ENCODE peak calls at places on chromosomes 13 and 19, in nine cellular contexts. One of them, this sample, is unnamed.

GRCh38 chr13:22927008-22927393 is 253.8 kb upstream of the SGCG start:
- DNase-seq in activated T-cell treated with anti-CD3 and anti-CD28 coated beads for 1 hour: no peak
- DNase-seq in nephron progenitor cell: no peak
- DNase-seq in activated CD4-positive, alpha-beta T cell treated with anti-CD3 and anti-CD28 coated beads for 24 hours: no peak
- DNase-seq in heart right ventricle: no peak
- DNase-seq in sciatic nerve: no peak
- DNase-seq in K562: no peak
- DNase-seq in bronchial epithelial cell: no peak
- DNase-seq in HEK293T: no peak
- DNase-seq in this sample: no peak

GRCh38 chr13:24251525-24251924 is 57.9 kb upstream of the C1QTNF9 start:
- DNase-seq in activated T-cell treated with anti-CD3 and anti-CD28 coated beads for 1 hour: peak
- DNase-seq in nephron progenitor cell: no peak
- DNase-seq in activated CD4-positive, alpha-beta T cell treated with anti-CD3 and anti-CD28 coated beads for 24 hours: peak
- DNase-seq in heart right ventricle: no peak
- DNase-seq in sciatic nerve: no peak
- DNase-seq in K562: no peak
- DNase-seq in bronchial epithelial cell: no peak
- DNase-seq in HEK293T: no peak
- DNase-seq in this sample: no peak

GRCh38 chr19:45151821-45152503 is 8.8 kb downstream of the NKPD1 start:
- DNase-seq in activated T-cell treated with anti-CD3 and anti-CD28 coated beads for 1 hour: no peak
- DNase-seq in nephron progenitor cell: no peak
- DNase-seq in activated CD4-positive, alpha-beta T cell treated with anti-CD3 and anti-CD28 coated beads for 24 hours: no peak
- DNase-seq in heart right ventricle: no peak
- DNase-seq in sciatic nerve: no peak
- DNase-seq in K562: no peak
- DNase-seq in bronchial epithelial cell: no peak
- DNase-seq in HEK293T: no peak
- DNase-seq in this sample: no peak

GRCh38 chr13:42011601-42012401 is 36.6 kb upstream of the DGKH start:
- DNase-seq in activated T-cell treated with anti-CD3 and anti-CD28 coated beads for 1 hour: no peak
- DNase-seq in nephron progenitor cell: no peak
- DNase-seq in activated CD4-positive, alpha-beta T cell treated with anti-CD3 and anti-CD28 coated beads for 24 hours: no peak
- DNase-seq in heart right ventricle: peak
- DNase-seq in sciatic nerve: no peak
- DNase-seq in K562: peak
- DNase-seq in bronchial epithelial cell: no peak
- DNase-seq in HEK293T: peak
- DNase-seq in this sample: no peak

GRCh38 chr13:77118134-77118533 is 91.2 kb upstream of the FBXL3 start:
- DNase-seq in activated T-cell treated with anti-CD3 and anti-CD28 coated beads for 1 hour: no peak
- DNase-seq in nephron progenitor cell: no peak
- DNase-seq in activated CD4-positive, alpha-beta T cell treated with anti-CD3 and anti-CD28 coated beads for 24 hours: no peak
- DNase-seq in heart right ventricle: no peak
- DNase-seq in sciatic nerve: no peak
- DNase-seq in K562: no peak
- DNase-seq in bronchial epithelial cell: no peak
- DNase-seq in HEK293T: no peak
- DNase-seq in this sample: no peak

GRCh38 chr13:76711515-76712182 is 174.6 kb downstream of the KCTD12 start:
- DNase-seq in activated T-cell treated with anti-CD3 and anti-CD28 coated beads for 1 hour: no peak
- DNase-seq in nephron progenitor cell: no peak
- DNase-seq in activated CD4-positive, alpha-beta T cell treated with anti-CD3 and anti-CD28 coated beads for 24 hours: no peak
- DNase-seq in heart right ventricle: no peak
- DNase-seq in sciatic nerve: no peak
- DNase-seq in K562: no peak
- DNase-seq in bronchial epithelial cell: peak
- DNase-seq in HEK293T: no peak
- DNase-seq in this sample: peak

GRCh38 chr19:27764186-27764804 is 1448.7 kb downstream of the UQCRFS1 start:
- DNase-seq in activated T-cell treated with anti-CD3 and anti-CD28 coated beads for 1 hour: no peak
- DNase-seq in nephron progenitor cell: no peak
- DNase-seq in activated CD4-positive, alpha-beta T cell treated with anti-CD3 and anti-CD28 coated beads for 24 hours: no peak
- DNase-seq in heart right ventricle: no peak
- DNase-seq in sciatic nerve: peak
- DNase-seq in K562: no peak
- DNase-seq in bronchial epithelial cell: no peak
- DNase-seq in HEK293T: no peak
- DNase-seq in this sample: no peak

GRCh38 chr13:97344250-97345175 is 89.5 kb upstream of the RAP2A start:
- DNase-seq in activated T-cell treated with anti-CD3 and anti-CD28 coated beads for 1 hour: peak
- DNase-seq in nephron progenitor cell: peak
- DNase-seq in activated CD4-positive, alpha-beta T cell treated with anti-CD3 and anti-CD28 coated beads for 24 hours: peak
- DNase-seq in heart right ventricle: peak
- DNase-seq in sciatic nerve: peak
- DNase-seq in K562: peak
- DNase-seq in bronchial epithelial cell: peak
- DNase-seq in HEK293T: peak
- DNase-seq in this sample: peak

GRCh38 chr13:99982021-99982740 is 597 bp downstream of the ZIC2 start:
- DNase-seq in activated T-cell treated with anti-CD3 and anti-CD28 coated beads for 1 hour: no peak
- DNase-seq in nephron progenitor cell: peak
- DNase-seq in activated CD4-positive, alpha-beta T cell treated with anti-CD3 and anti-CD28 coated beads for 24 hours: no peak
- DNase-seq in heart right ventricle: no peak
- DNase-seq in sciatic nerve: no peak
- DNase-seq in K562: peak
- DNase-seq in bronchial epithelial cell: no peak
- DNase-seq in HEK293T: no peak
- DNase-seq in this sample: no peak

GRCh38 chr19:45729774-45730388 is 815 bp downstream of the FBXO46 start:
- DNase-seq in activated T-cell treated with anti-CD3 and anti-CD28 coated beads for 1 hour: no peak
- DNase-seq in nephron progenitor cell: no peak
- DNase-seq in activated CD4-positive, alpha-beta T cell treated with anti-CD3 and anti-CD28 coated beads for 24 hours: no peak
- DNase-seq in heart right ventricle: no peak
- DNase-seq in sciatic nerve: no peak
- DNase-seq in K562: no peak
- DNase-seq in bronchial epithelial cell: peak
- DNase-seq in HEK293T: no peak
- DNase-seq in this sample: peak

GRCh38 chr19:371501-372160 is 27.0 kb upstream of the MIER2 start:
- DNase-seq in activated T-cell treated with anti-CD3 and anti-CD28 coated beads for 1 hour: no peak
- DNase-seq in nephron progenitor cell: no peak
- DNase-seq in activated CD4-positive, alpha-beta T cell treated with anti-CD3 and anti-CD28 coated beads for 24 hours: no peak
- DNase-seq in heart right ventricle: no peak
- DNase-seq in sciatic nerve: peak
- DNase-seq in K562: no peak
- DNase-seq in bronchial epithelial cell: no peak
- DNase-seq in HEK293T: no peak
- DNase-seq in this sample: no peak

GRCh38 chr19:31049431-31049830 is 299.8 kb downstream of the TSHZ3 start:
- DNase-seq in activated T-cell treated with anti-CD3 and anti-CD28 coated beads for 1 hour: no peak
- DNase-seq in nephron progenitor cell: no peak
- DNase-seq in activated CD4-positive, alpha-beta T cell treated with anti-CD3 and anti-CD28 coated beads for 24 hours: no peak
- DNase-seq in heart right ventricle: no peak
- DNase-seq in sciatic nerve: no peak
- DNase-seq in K562: no peak
- DNase-seq in bronchial epithelial cell: no peak
- DNase-seq in HEK293T: no peak
- DNase-seq in this sample: no peak

GRCh38 chr19:442085-442484 is 18.7 kb downstream of the SHC2 start:
- DNase-seq in activated T-cell treated with anti-CD3 and anti-CD28 coated beads for 1 hour: no peak
- DNase-seq in nephron progenitor cell: no peak
- DNase-seq in activated CD4-positive, alpha-beta T cell treated with anti-CD3 and anti-CD28 coated beads for 24 hours: no peak
- DNase-seq in heart right ventricle: no peak
- DNase-seq in sciatic nerve: no peak
- DNase-seq in K562: no peak
- DNase-seq in bronchial epithelial cell: no peak
- DNase-seq in HEK293T: no peak
- DNase-seq in this sample: no peak

GRCh38 chr13:98959299-98959698 is 18.6 kb downstream of the DOCK9 start:
- DNase-seq in activated T-cell treated with anti-CD3 and anti-CD28 coated beads for 1 hour: no peak
- DNase-seq in nephron progenitor cell: no peak
- DNase-seq in activated CD4-positive, alpha-beta T cell treated with anti-CD3 and anti-CD28 coated beads for 24 hours: no peak
- DNase-seq in heart right ventricle: no peak
- DNase-seq in sciatic nerve: no peak
- DNase-seq in K562: no peak
- DNase-seq in bronchial epithelial cell: no peak
- DNase-seq in HEK293T: no peak
- DNase-seq in this sample: no peak

GRCh38 chr19:34837262-34837661 is 64.2 kb upstream of the ZNF599 start:
- DNase-seq in activated T-cell treated with anti-CD3 and anti-CD28 coated beads for 1 hour: no peak
- DNase-seq in nephron progenitor cell: no peak
- DNase-seq in activated CD4-positive, alpha-beta T cell treated with anti-CD3 and anti-CD28 coated beads for 24 hours: no peak
- DNase-seq in heart right ventricle: peak
- DNase-seq in sciatic nerve: no peak
- DNase-seq in K562: no peak
- DNase-seq in bronchial epithelial cell: no peak
- DNase-seq in HEK293T: no peak
- DNase-seq in this sample: no peak

GRCh38 chr19:35727053-35727955 is 9.5 kb downstream of the KMT2B start:
- DNase-seq in activated T-cell treated with anti-CD3 and anti-CD28 coated beads for 1 hour: no peak
- DNase-seq in nephron progenitor cell: no peak
- DNase-seq in activated CD4-positive, alpha-beta T cell treated with anti-CD3 and anti-CD28 coated beads for 24 hours: no peak
- DNase-seq in heart right ventricle: no peak
- DNase-seq in sciatic nerve: no peak
- DNase-seq in K562: no peak
- DNase-seq in bronchial epithelial cell: no peak
- DNase-seq in HEK293T: no peak
- DNase-seq in this sample: no peak

GRCh38 chr13:32594339-32594738 is 8.1 kb downstream of the PDS5B start:
- DNase-seq in activated T-cell treated with anti-CD3 and anti-CD28 coated beads for 1 hour: no peak
- DNase-seq in nephron progenitor cell: no peak
- DNase-seq in activated CD4-positive, alpha-beta T cell treated with anti-CD3 and anti-CD28 coated beads for 24 hours: no peak
- DNase-seq in heart right ventricle: no peak
- DNase-seq in sciatic nerve: no peak
- DNase-seq in K562: no peak
- DNase-seq in bronchial epithelial cell: peak
- DNase-seq in HEK293T: no peak
- DNase-seq in this sample: no peak

GRCh38 chr19:33282036-33282686 is 20.2 kb downstream of the CEBPA start:
- DNase-seq in activated T-cell treated with anti-CD3 and anti-CD28 coated beads for 1 hour: no peak
- DNase-seq in nephron progenitor cell: no peak
- DNase-seq in activated CD4-positive, alpha-beta T cell treated with anti-CD3 and anti-CD28 coated beads for 24 hours: no peak
- DNase-seq in heart right ventricle: no peak
- DNase-seq in sciatic nerve: no peak
- DNase-seq in K562: no peak
- DNase-seq in bronchial epithelial cell: no peak
- DNase-seq in HEK293T: no peak
- DNase-seq in this sample: no peak

GRCh38 chr13:113410472-113411201 is 42.7 kb downstream of the ADPRHL1 start:
- DNase-seq in activated T-cell treated with anti-CD3 and anti-CD28 coated beads for 1 hour: no peak
- DNase-seq in nephron progenitor cell: no peak
- DNase-seq in activated CD4-positive, alpha-beta T cell treated with anti-CD3 and anti-CD28 coated beads for 24 hours: no peak
- DNase-seq in heart right ventricle: no peak
- DNase-seq in sciatic nerve: peak
- DNase-seq in K562: no peak
- DNase-seq in bronchial epithelial cell: peak
- DNase-seq in HEK293T: no peak
- DNase-seq in this sample: no peak

GRCh38 chr19:30287973-30288372 is 84.2 kb upstream of the ZNF536 start:
- DNase-seq in activated T-cell treated with anti-CD3 and anti-CD28 coated beads for 1 hour: no peak
- DNase-seq in nephron progenitor cell: no peak
- DNase-seq in activated CD4-positive, alpha-beta T cell treated with anti-CD3 and anti-CD28 coated beads for 24 hours: no peak
- DNase-seq in heart right ventricle: no peak
- DNase-seq in sciatic nerve: no peak
- DNase-seq in K562: no peak
- DNase-seq in bronchial epithelial cell: no peak
- DNase-seq in HEK293T: no peak
- DNase-seq in this sample: no peak

GRCh38 chr13:40275636-40276035 is 390.8 kb downstream of the FOXO1 start:
- DNase-seq in activated T-cell treated with anti-CD3 and anti-CD28 coated beads for 1 hour: no peak
- DNase-seq in nephron progenitor cell: no peak
- DNase-seq in activated CD4-positive, alpha-beta T cell treated with anti-CD3 and anti-CD28 coated beads for 24 hours: no peak
- DNase-seq in heart right ventricle: no peak
- DNase-seq in sciatic nerve: no peak
- DNase-seq in K562: no peak
- DNase-seq in bronchial epithelial cell: peak
- DNase-seq in HEK293T: no peak
- DNase-seq in this sample: peak

GRCh38 chr13:89267734-89268133 is 1596.6 kb downstream of the SLITRK5 start:
- DNase-seq in activated T-cell treated with anti-CD3 and anti-CD28 coated beads for 1 hour: no peak
- DNase-seq in nephron progenitor cell: no peak
- DNase-seq in activated CD4-positive, alpha-beta T cell treated with anti-CD3 and anti-CD28 coated beads for 24 hours: no peak
- DNase-seq in heart right ventricle: no peak
- DNase-seq in sciatic nerve: no peak
- DNase-seq in K562: no peak
- DNase-seq in bronchial epithelial cell: peak
- DNase-seq in HEK293T: no peak
- DNase-seq in this sample: no peak

GRCh38 chr19:46373573-46374359 is 26.9 kb downstream of the PPP5C start:
- DNase-seq in activated T-cell treated with anti-CD3 and anti-CD28 coated beads for 1 hour: no peak
- DNase-seq in nephron progenitor cell: no peak
- DNase-seq in activated CD4-positive, alpha-beta T cell treated with anti-CD3 and anti-CD28 coated beads for 24 hours: no peak
- DNase-seq in heart right ventricle: peak
- DNase-seq in sciatic nerve: peak
- DNase-seq in K562: no peak
- DNase-seq in bronchial epithelial cell: peak
- DNase-seq in HEK293T: no peak
- DNase-seq in this sample: peak

GRCh38 chr19:6589711-6590457 is 1.1 kb downstream of the CD70 start:
- DNase-seq in activated T-cell treated with anti-CD3 and anti-CD28 coated beads for 1 hour: no peak
- DNase-seq in nephron progenitor cell: no peak
- DNase-seq in activated CD4-positive, alpha-beta T cell treated with anti-CD3 and anti-CD28 coated beads for 24 hours: no peak
- DNase-seq in heart right ventricle: no peak
- DNase-seq in sciatic nerve: no peak
- DNase-seq in K562: no peak
- DNase-seq in bronchial epithelial cell: no peak
- DNase-seq in HEK293T: no peak
- DNase-seq in this sample: no peak

GRCh38 chr19:15871570-15871969 is 26.3 kb downstream of the CYP4F2 start:
- DNase-seq in activated T-cell treated with anti-CD3 and anti-CD28 coated beads for 1 hour: no peak
- DNase-seq in nephron progenitor cell: no peak
- DNase-seq in activated CD4-positive, alpha-beta T cell treated with anti-CD3 and anti-CD28 coated beads for 24 hours: no peak
- DNase-seq in heart right ventricle: no peak
- DNase-seq in sciatic nerve: no peak
- DNase-seq in K562: peak
- DNase-seq in bronchial epithelial cell: no peak
- DNase-seq in HEK293T: no peak
- DNase-seq in this sample: no peak

GRCh38 chr19:3798137-3798536 is 12.0 kb upstream of the MATK start:
- DNase-seq in activated T-cell treated with anti-CD3 and anti-CD28 coated beads for 1 hour: no peak
- DNase-seq in nephron progenitor cell: no peak
- DNase-seq in activated CD4-positive, alpha-beta T cell treated with anti-CD3 and anti-CD28 coated beads for 24 hours: no peak
- DNase-seq in heart right ventricle: no peak
- DNase-seq in sciatic nerve: no peak
- DNase-seq in K562: no peak
- DNase-seq in bronchial epithelial cell: no peak
- DNase-seq in HEK293T: no peak
- DNase-seq in this sample: no peak

GRCh38 chr19:17579523-17580244 is 24.2 kb downstream of the COLGALT1 start:
- DNase-seq in activated T-cell treated with anti-CD3 and anti-CD28 coated beads for 1 hour: no peak
- DNase-seq in nephron progenitor cell: peak
- DNase-seq in activated CD4-positive, alpha-beta T cell treated with anti-CD3 and anti-CD28 coated beads for 24 hours: peak
- DNase-seq in heart right ventricle: peak
- DNase-seq in sciatic nerve: peak
- DNase-seq in K562: peak
- DNase-seq in bronchial epithelial cell: peak
- DNase-seq in HEK293T: peak
- DNase-seq in this sample: peak

GRCh38 chr13:112672651-112673284 is 17.1 kb upstream of the ATP11A start:
- DNase-seq in activated T-cell treated with anti-CD3 and anti-CD28 coated beads for 1 hour: no peak
- DNase-seq in nephron progenitor cell: no peak
- DNase-seq in activated CD4-positive, alpha-beta T cell treated with anti-CD3 and anti-CD28 coated beads for 24 hours: no peak
- DNase-seq in heart right ventricle: no peak
- DNase-seq in sciatic nerve: no peak
- DNase-seq in K562: no peak
- DNase-seq in bronchial epithelial cell: no peak
- DNase-seq in HEK293T: no peak
- DNase-seq in this sample: no peak

GRCh38 chr19:1904385-1905070 is 671 bp upstream of the ADAT3 start:
- DNase-seq in activated T-cell treated with anti-CD3 and anti-CD28 coated beads for 1 hour: no peak
- DNase-seq in nephron progenitor cell: peak
- DNase-seq in activated CD4-positive, alpha-beta T cell treated with anti-CD3 and anti-CD28 coated beads for 24 hours: no peak
- DNase-seq in heart right ventricle: no peak
- DNase-seq in sciatic nerve: no peak
- DNase-seq in K562: peak
- DNase-seq in bronchial epithelial cell: peak
- DNase-seq in HEK293T: no peak
- DNase-seq in this sample: peak

GRCh38 chr13:66532146-66532545 is 698.0 kb downstream of the PCDH9 start:
- DNase-seq in activated T-cell treated with anti-CD3 and anti-CD28 coated beads for 1 hour: no peak
- DNase-seq in nephron progenitor cell: no peak
- DNase-seq in activated CD4-positive, alpha-beta T cell treated with anti-CD3 and anti-CD28 coated beads for 24 hours: no peak
- DNase-seq in heart right ventricle: no peak
- DNase-seq in sciatic nerve: no peak
- DNase-seq in K562: no peak
- DNase-seq in bronchial epithelial cell: no peak
- DNase-seq in HEK293T: no peak
- DNase-seq in this sample: no peak

GRCh38 chr19:48338802-48339660 is 13.7 kb downstream of the EMP3 start:
- DNase-seq in activated T-cell treated with anti-CD3 and anti-CD28 coated beads for 1 hour: no peak
- DNase-seq in nephron progenitor cell: no peak
- DNase-seq in activated CD4-positive, alpha-beta T cell treated with anti-CD3 and anti-CD28 coated beads for 24 hours: no peak
- DNase-seq in heart right ventricle: no peak
- DNase-seq in sciatic nerve: no peak
- DNase-seq in K562: peak
- DNase-seq in bronchial epithelial cell: no peak
- DNase-seq in HEK293T: no peak
- DNase-seq in this sample: no peak

This sample was measured in RWPE1.